ENCODE peak calls at places on chromosomes 2 and 18, in eight cellular contexts. W is dorsolateral prefrontal cortex, T is AG09309, Z is IMR-90, V is choroid plexus epithelial cell, X is epithelial cell of esophagus, M is osteoblast, F is tibial artery. O is an unnamed sample.
A peak's percentile ranks its signal among the peaks of the same experiment; 100 is the strongest.

GRCh38 chr18:8322486-8322885 is 286.8 kb upstream of the RAB12 start:
- DNase-seq in W (no peak), T (no peak), Z (no peak), V (no peak), X (no peak), M (no peak), F (no peak), O (no peak)

GRCh38 chr2:239454507-239454906 is 53.7 kb upstream of the HDAC4 start:
- DNase-seq in W (no peak), T (no peak), Z (no peak), V (no peak), X (no peak), M (no peak), F (no peak), O (no peak)

GRCh38 chr18:3830604-3831003 is 380.6 kb downstream of the TGIF1 start:
- DNase-seq in W (no peak), T (no peak), Z (peak; percentile 81), V (no peak), X (no peak), M (no peak), F (no peak), O (no peak)

GRCh38 chr18:8041526-8042111 is 474.5 kb downstream of the PTPRM start:
- DNase-seq in W (no peak), T (no peak), Z (no peak), V (no peak), X (no peak), M (no peak), F (no peak), O (no peak)

GRCh38 chr2:54855434-54855833 is 132.0 kb downstream of the EML6 start:
- DNase-seq in W (no peak), T (no peak), Z (peak; percentile 20), V (no peak), X (peak; percentile 55), M (no peak), F (no peak), O (peak; percentile 70)

GRCh38 chr2:44852594-44852993 is 88.9 kb upstream of the SIX3 start:
- DNase-seq in W (no peak), T (no peak), Z (no peak), V (no peak), X (no peak), M (no peak), F (no peak), O (no peak)

GRCh38 chr2:163681765-163682164 is 54.0 kb downstream of the FIGN start:
- DNase-seq in W (no peak), T (no peak), Z (peak; percentile 17), V (peak; percentile 63), X (no peak), M (no peak), F (no peak), O (peak; percentile 81)

GRCh38 chr2:25323042-25323514 is 18.6 kb downstream of the DNMT3A start:
- DNase-seq in W (no peak), T (no peak), Z (peak; percentile 45), V (peak; percentile 58), X (no peak), M (no peak), F (no peak), O (peak; percentile 35)

GRCh38 chr2:190837417-190837816 is 43.2 kb upstream of the GLS start:
- DNase-seq in W (no peak), T (no peak), Z (peak; percentile 48), V (peak; percentile 36), X (peak; percentile 53), M (peak; percentile 78), F (no peak), O (peak; percentile 57)

GRCh38 chr2:208407667-208408066 is 1.1 kb downstream of the PTH2R start:
- DNase-seq in W (no peak), T (no peak), Z (peak; percentile 2), V (peak; percentile 46), X (peak; percentile 47), M (peak; percentile 58), F (no peak), O (peak; percentile 22)

GRCh38 chr2:60759654-60760053 is 3.6 kb downstream of the PAPOLG start:
- DNase-seq in W (no peak), T (no peak), Z (no peak), V (no peak), X (no peak), M (peak; percentile 68), F (no peak), O (no peak)

GRCh38 chr18:68177807-68178702 is 536.9 kb downstream of the TMX3 start:
- DNase-seq in W (no peak), T (peak; percentile 98), Z (peak; percentile 99), V (peak; percentile 99), X (peak; percentile 55), M (peak; percentile 49), F (no peak), O (peak; percentile 95)

GRCh38 chr2:129464036-129464435 is 515.4 kb upstream of the RAB6C start:
- DNase-seq in W (no peak), T (no peak), Z (no peak), V (no peak), X (no peak), M (no peak), F (no peak), O (no peak)

GRCh38 chr2:153360239-153360638 is 118.3 kb downstream of the RPRM start:
- DNase-seq in W (no peak), T (no peak), Z (no peak), V (no peak), X (no peak), M (no peak), F (no peak), O (no peak)

GRCh38 chr2:211062213-211062612 is 505.8 kb downstream of the CPS1 start:
- DNase-seq in W (no peak), T (no peak), Z (no peak), V (no peak), X (no peak), M (no peak), F (no peak), O (no peak)

GRCh38 chr2:26874514-26874913 is 26.6 kb downstream of the DPYSL5 start:
- DNase-seq in W (no peak), T (no peak), Z (no peak), V (no peak), X (no peak), M (no peak), F (no peak), O (no peak)

GRCh38 chr2:192544371-192544955 is 349.7 kb upstream of the TMEFF2 start:
- DNase-seq in W (no peak), T (no peak), Z (no peak), V (no peak), X (peak; percentile 91), M (no peak), F (no peak), O (peak; percentile 1)

GRCh38 chr18:55302337-55302833 is 285.6 kb downstream of the TCF4 start:
- DNase-seq in W (no peak), T (no peak), Z (peak; percentile 17), V (no peak), X (no peak), M (no peak), F (no peak), O (peak; percentile 45)
- H3K4me3 ChIP-seq in W (peak overlapping the region; percentile 50), T (peak overlapping the region; percentile 28), Z (no peak overlapping the region), V (peak overlapping the region; percentile 36), X (no peak overlapping the region), M (no peak overlapping the region), F (no peak overlapping the region), O (peak overlapping the region; percentile 25)

GRCh38 chr2:218128781-218129478 is 3.1 kb downstream of the CXCR2 start:
- DNase-seq in W (no peak), T (no peak), Z (no peak), V (no peak), X (no peak), M (no peak), F (no peak), O (no peak)

GRCh38 chr2:218127929-218128455 is 2.2 kb downstream of the CXCR2 start:
- DNase-seq in W (no peak), T (no peak), Z (no peak), V (no peak), X (no peak), M (no peak), F (no peak), O (no peak)

GRCh38 chr2:218125626-218126080 is at the start of gene CXCR2:
- DNase-seq in W (no peak), T (no peak), Z (no peak), V (no peak), X (peak; percentile 11), M (peak; percentile 62), F (no peak), O (no peak)

GRCh38 chr2:218125095-218125494 is 733 bp upstream of the CXCR2 start:
- DNase-seq in W (no peak), T (no peak), Z (peak; percentile 4), V (peak; percentile 10), X (no peak), M (no peak), F (no peak), O (peak; percentile 7)

DNA sequence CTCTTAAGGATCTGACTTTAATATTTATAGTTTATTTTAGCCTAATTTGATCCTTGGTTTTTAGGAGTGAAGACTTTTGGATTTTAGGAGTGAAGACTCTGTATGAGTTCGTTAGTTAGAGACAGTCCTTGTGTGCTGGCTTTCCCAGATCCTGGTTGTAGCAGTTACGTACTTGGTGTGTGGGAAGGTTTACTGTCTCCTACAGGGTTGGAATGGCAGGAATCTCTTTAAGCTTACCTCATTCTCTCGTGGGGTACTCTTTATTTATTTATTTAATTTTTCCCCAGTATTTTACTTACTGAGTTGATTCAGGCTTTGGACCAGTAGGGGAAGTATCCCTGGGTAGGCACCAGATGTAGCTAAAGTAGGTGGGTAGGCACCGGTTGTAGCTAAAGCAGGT is 1.8 kb upstream of the CXCR2 start:
- DNase-seq in W (no peak), T (no peak), Z (peak; percentile 19), V (peak; percentile 57), X (no peak), M (no peak), F (no peak), O (no peak)
- H3K4me3 ChIP-seq in W (no peak overlapping the region), T (no peak overlapping the region), Z (no peak overlapping the region), V (no peak overlapping the region), X (no peak overlapping the region), M (no peak overlapping the region), F (no peak overlapping the region), O (no peak overlapping the region)

GRCh38 chr2:12709207-12709522 is 7.6 kb upstream of the TRIB2 start:
- DNase-seq in W (no peak), T (no peak), Z (no peak), V (no peak), X (no peak), M (no peak), F (no peak), O (no peak)

GRCh38 chr2:12705742-12706141 is 11.0 kb upstream of the TRIB2 start:
- DNase-seq in W (no peak), T (no peak), Z (no peak), V (peak; percentile 42), X (no peak), M (no peak), F (no peak), O (no peak)

GRCh38 chr2:12710301-12710700 is 6.4 kb upstream of the TRIB2 start:
- DNase-seq in W (no peak), T (no peak), Z (no peak), V (no peak), X (no peak), M (no peak), F (no peak), O (no peak)

GRCh38 chr2:12711339-12711738 is 5.4 kb upstream of the TRIB2 start:
- DNase-seq in W (no peak), T (no peak), Z (no peak), V (no peak), X (no peak), M (no peak), F (no peak), O (no peak)

GRCh38 chr2:12708508-12709206 is 8.1 kb upstream of the TRIB2 start:
- DNase-seq in W (no peak), T (no peak), Z (no peak), V (no peak), X (no peak), M (no peak), F (no peak), O (no peak)
- H3K4me3 ChIP-seq in W (no peak overlapping the region), T (no peak overlapping the region), Z (no peak overlapping the region), V (no peak overlapping the region), X (no peak overlapping the region), M (no peak overlapping the region), F (no peak overlapping the region), O (no peak overlapping the region)

GRCh38 chr2:176123847-176124273 is 1.3 kb downstream of the HOXD9 start:
- DNase-seq in W (no peak), T (no peak), Z (no peak), V (no peak), X (no peak), M (no peak), F (no peak), O (no peak)
- H3K4me3 ChIP-seq in W (no peak overlapping the region), T (no peak overlapping the region), Z (no peak overlapping the region), V (no peak overlapping the region), X (no peak overlapping the region), M (peak overlapping the region; percentile 76), F (peak overlapping the region; percentile 57), O (peak overlapping the region; percentile 61)

O was measured in fibroblast of mammary gland.